ENCODE peak calls at places on chromosome 13, in six cellular contexts. V, K, Z, A, X and T are unnamed samples.

GRCh38 chr13:107258599-107259187 is 690.8 kb upstream of the ARGLU1 start:
- DNase-seq in V (no peak), K (peak; percentile 95), Z (no peak), A (no peak), X (peak; percentile 96), T (no peak)

GRCh38 chr13:44063881-44064280 is 184.2 kb downstream of the LACC1 start:
- DNase-seq in V (no peak), K (no peak), Z (peak; percentile 21), A (no peak), X (no peak), T (no peak)

GRCh38 chr13:95155093-95155492 is 146.2 kb downstream of the ABCC4 start:
- DNase-seq in V (no peak), K (no peak), Z (no peak), A (no peak), X (peak; percentile 29), T (no peak)

GRCh38 chr13:94325660-94326059 is 153.8 kb downstream of the DCT start:
- DNase-seq in V (no peak), K (peak; percentile 17), Z (peak; percentile 12), A (no peak), X (peak; percentile 87), T (no peak)

GRCh38 chr13:97567510-97568243 is 133.7 kb downstream of the RAP2A start:
- DNase-seq in V (no peak), K (peak; percentile 50), Z (peak; percentile 94), A (no peak), X (peak; percentile 58), T (peak; percentile 45)

GRCh38 chr13:28820099-28821051 is at the start of gene MTUS2:
- DNase-seq in V (peak; percentile 6), K (no peak), Z (no peak), A (peak; percentile 77), X (peak; percentile 2), T (peak; percentile 72)

GRCh38 chr13:114258589-114258988 is 22.8 kb upstream of the UPF3A start:
- DNase-seq in V (no peak), K (no peak), Z (no peak), A (no peak), X (no peak), T (no peak)

GRCh38 chr13:48156466-48156865 is 61.6 kb upstream of the MED4 start:
- DNase-seq in V (no peak), K (no peak), Z (peak; percentile 17), A (peak; percentile 58), X (no peak), T (peak; percentile 71)

GRCh38 chr13:113219311-113219940 is 10.0 kb downstream of the CUL4A start:
- DNase-seq in V (no peak), K (peak; percentile 14), Z (no peak), A (no peak), X (no peak), T (no peak)

GRCh38 chr13:110856941-110857835 is 57.7 kb downstream of the ANKRD10 start:
- DNase-seq in V (no peak), K (no peak), Z (no peak), A (no peak), X (no peak), T (no peak)
- H3K9ac ChIP-seq in V (no peak overlapping the region), K (no peak overlapping the region), Z (no peak overlapping the region), A (no peak overlapping the region), X (no peak overlapping the region), T (no peak overlapping the region)

DNA sequence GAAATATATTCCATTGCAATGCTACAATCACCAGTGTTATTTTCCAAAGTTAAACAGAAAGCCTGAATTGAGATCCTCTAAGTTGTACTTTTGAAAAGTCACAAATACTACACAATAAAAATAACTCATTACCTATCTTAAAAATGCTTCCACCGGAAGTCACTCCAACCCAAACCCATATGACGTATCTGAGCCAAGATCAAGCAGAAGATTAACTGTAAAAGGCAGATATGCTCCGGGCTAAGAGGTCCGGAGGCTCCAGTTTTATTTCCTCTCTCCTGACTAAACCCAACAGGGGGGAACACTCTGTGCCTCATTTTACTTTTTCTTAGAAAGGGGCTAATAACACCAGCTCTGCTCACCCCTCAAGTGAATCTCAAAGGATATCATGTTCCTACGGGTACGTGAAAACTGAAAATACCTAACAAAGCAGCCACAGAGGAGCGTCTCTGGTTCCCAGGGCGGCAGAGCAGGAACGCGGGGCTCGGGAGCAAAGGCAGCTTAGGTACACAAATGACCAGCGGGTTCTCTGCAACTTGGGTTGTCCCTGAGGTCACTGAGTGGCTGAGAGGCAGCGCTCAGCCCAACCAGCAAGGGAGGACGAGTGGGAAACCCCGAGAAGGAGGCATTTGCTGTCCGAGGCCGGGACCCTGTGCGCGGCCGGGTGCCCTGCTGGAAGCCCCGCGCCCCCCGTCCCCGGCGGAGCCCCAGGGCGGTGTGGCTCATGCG is 752 bp downstream of the RAB20 start:
- DNase-seq in V (peak; percentile 48), K (no peak), Z (peak; percentile 56), A (no peak), X (peak; percentile 68), T (peak; percentile 57)
- H3K23ac ChIP-seq in V (peak overlapping the region; percentile 44), K (peak overlapping the region; percentile 29), Z (no peak overlapping the region), A (no peak overlapping the region), X (no peak overlapping the region), T (no peak overlapping the region)

DNA sequence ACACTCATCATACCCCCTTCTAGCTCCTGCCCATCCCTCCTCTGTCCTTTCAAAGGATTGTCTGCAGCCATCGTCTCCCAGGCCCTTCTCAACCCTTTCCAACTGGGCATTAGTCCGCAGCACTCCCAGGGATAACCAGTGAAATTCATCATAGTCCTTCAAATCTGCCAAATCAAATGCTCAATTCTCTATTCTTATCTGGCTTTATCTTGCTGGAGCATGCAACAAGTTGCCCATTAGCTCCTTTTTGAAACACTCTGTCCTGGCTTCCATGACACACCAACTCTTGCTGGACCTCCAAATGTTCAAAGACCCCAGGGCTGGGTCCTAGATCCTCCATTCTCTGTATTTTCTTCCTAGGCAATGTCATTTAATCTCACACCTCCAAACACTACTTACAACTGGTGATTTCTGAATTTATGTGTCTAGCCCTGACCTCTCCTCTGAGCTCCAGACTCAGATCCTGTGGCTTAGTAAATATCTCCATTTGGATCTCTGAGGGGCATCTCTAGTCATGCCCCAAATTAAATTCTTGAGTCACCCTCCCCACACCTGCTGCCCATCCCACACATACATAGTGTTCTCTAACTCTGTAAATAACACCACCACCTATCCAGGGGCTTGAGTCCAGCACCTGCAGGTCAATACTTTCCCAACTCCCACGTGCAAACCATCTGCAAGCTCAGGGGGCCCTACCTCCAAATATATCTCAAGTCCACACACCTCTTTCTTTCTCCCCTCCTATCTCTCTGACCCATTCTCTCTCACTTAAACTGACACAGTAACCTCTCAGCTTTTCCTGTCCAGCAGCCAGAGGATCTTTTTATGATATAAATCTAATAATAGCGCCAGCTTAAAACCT is 9.1 kb upstream of the ANKRD10 start:
- DNase-seq in V (no peak), K (no peak), Z (no peak), A (peak; percentile 22), X (no peak), T (peak; percentile 15)
- H2AFZ ChIP-seq in V (no peak overlapping the region), K (no peak overlapping the region), Z (no peak overlapping the region), A (no peak overlapping the region), X (no peak overlapping the region), T (no peak overlapping the region)

DNA sequence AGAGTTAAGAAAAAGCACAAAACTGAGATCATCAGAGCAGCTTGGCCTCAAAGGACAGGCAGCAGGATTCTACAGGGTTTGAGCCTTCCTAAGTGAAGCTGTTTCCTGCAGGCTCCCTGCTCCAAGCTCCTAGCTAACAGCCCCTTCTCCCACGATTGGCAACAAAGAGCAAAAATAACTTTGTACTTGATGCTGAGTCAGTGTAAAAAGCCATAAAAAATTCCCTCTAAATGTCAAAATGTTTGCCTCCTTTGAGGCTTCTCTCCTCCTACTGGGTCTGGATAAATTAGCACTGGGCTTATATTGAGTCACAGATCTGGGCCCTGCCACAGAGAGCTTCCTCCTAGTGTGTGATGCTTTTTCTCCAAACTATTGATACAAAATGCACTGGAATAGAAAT is 153.3 kb downstream of the TNFRSF19 start:
- DNase-seq in V (no peak), K (peak; percentile 78), Z (no peak), A (no peak), X (peak; percentile 52), T (no peak)
- H3K9ac ChIP-seq in V (no peak overlapping the region), K (peak overlapping the region; percentile 68), Z (no peak overlapping the region), A (no peak overlapping the region), X (peak overlapping the region; percentile 66), T (no peak overlapping the region)

GRCh38 chr13:50523307-50523706 is 320.2 kb downstream of the DLEU7 start:
- DNase-seq in V (no peak), K (no peak), Z (no peak), A (no peak), X (no peak), T (no peak)

GRCh38 chr13:50527612-50528509 is 315.6 kb downstream of the DLEU7 start:
- DNase-seq in V (no peak), K (no peak), Z (no peak), A (no peak), X (no peak), T (no peak)

GRCh38 chr13:50524540-50524939 is 319.0 kb downstream of the DLEU7 start:
- DNase-seq in V (no peak), K (no peak), Z (no peak), A (no peak), X (no peak), T (no peak)

GRCh38 chr13:50529154-50529882 is 314.2 kb downstream of the DLEU7 start:
- DNase-seq in V (no peak), K (peak; percentile 89), Z (peak; percentile 62), A (no peak), X (peak; percentile 52), T (peak; percentile 67)

GRCh38 chr13:50526771-50527567 is 316.5 kb downstream of the DLEU7 start:
- DNase-seq in V (no peak), K (no peak), Z (no peak), A (no peak), X (no peak), T (no peak)
- H3K23ac ChIP-seq in V (no peak overlapping the region), K (no peak overlapping the region), Z (no peak overlapping the region), A (no peak overlapping the region), X (no peak overlapping the region), T (no peak overlapping the region)

DNA sequence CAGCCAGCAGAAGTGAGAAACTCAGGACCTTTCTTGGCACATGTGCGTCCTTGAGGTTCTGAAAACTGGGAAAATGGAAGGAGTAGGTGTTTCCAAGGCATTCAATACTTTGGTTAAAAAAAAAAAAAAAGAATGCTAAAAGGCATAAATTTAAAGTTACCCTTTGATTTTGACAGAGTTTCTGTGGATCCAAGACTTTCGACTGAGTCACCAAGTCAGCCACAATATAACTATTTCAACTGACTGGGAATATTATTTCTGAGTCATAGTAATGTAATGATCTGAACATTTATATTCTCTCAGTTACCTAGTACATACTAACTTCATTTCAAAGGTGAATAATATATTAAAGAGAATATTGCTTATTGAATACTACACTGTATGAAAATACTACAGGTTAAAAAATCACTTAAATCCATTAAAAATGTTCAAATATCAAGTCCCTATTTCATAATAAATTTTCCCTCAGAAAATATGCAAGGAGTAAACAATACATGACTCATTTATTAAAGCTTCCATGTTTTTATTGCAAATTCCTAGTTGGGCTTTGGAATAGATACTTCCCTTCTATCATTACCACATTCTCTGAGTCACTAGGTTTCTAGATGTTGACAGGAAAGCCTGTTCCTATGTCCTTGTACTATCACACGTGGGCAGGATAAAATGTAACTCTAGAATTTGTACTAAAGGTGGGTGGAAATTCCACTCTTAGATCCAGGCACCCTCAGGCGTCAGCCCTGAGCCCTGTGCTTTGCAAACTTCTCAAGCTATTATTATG is 2.3 kb upstream of the ITGBL1 start:
- DNase-seq in V (no peak), K (peak; percentile 93), Z (peak; percentile 58), A (no peak), X (peak; percentile 83), T (no peak)
- H2AFZ ChIP-seq in V (no peak overlapping the region), K (peak overlapping the region; percentile 63), Z (no peak overlapping the region), A (no peak overlapping the region), X (no peak overlapping the region), T (no peak overlapping the region)

GRCh38 chr13:40480012-40480914 is 186.2 kb downstream of the FOXO1 start:
- DNase-seq in V (no peak), K (no peak), Z (no peak), A (no peak), X (no peak), T (no peak)
- H3K9ac ChIP-seq in V (no peak overlapping the region), K (no peak overlapping the region), Z (no peak overlapping the region), A (no peak overlapping the region), X (no peak overlapping the region), T (no peak overlapping the region)